ENCODE peak calls at places on chromosomes 7 and 10, in six cellular contexts. M, P, N, J, E and C are unnamed samples.

GRCh38 chr10:68434657-68435056 is 27.6 kb upstream of the RUFY2 start:
- DNase-seq in M (no peak), P (no peak), N (no peak), J (no peak), E (no peak), C (no peak)

GRCh38 chr7:68158686-68159255 is 1162.1 kb downstream of the TYW1 start:
- DNase-seq in M (no peak), P (no peak), N (no peak), J (no peak), E (no peak), C (no peak)

GRCh38 chr10:86411852-86412550 is 45.4 kb upstream of the GRID1 start:
- DNase-seq in M (no peak), P (no peak), N (no peak), J (no peak), E (no peak), C (no peak)

GRCh38 chr7:87575521-87575920 is 25.2 kb downstream of the ABCB1 start:
- DNase-seq in M (no peak), P (no peak), N (no peak), J (no peak), E (no peak), C (no peak)

GRCh38 chr7:1557771-1558170 is 1.8 kb upstream of the TMEM184A start:
- DNase-seq in M (no peak), P (no peak), N (no peak), J (no peak), E (no peak), C (no peak)

GRCh38 chr10:133014416-133015210 is 72.2 kb upstream of the CFAP46 start:
- DNase-seq in M (no peak), P (no peak), N (no peak), J (no peak), E (no peak), C (no peak)

GRCh38 chr10:100307716-100308115 is 21.2 kb upstream of the BLOC1S2 start:
- DNase-seq in M (no peak), P (no peak), N (no peak), J (no peak), E (no peak), C (no peak)

GRCh38 chr7:127413962-127414361 is 21.5 kb upstream of the ZNF800 start:
- DNase-seq in M (no peak), P (no peak), N (no peak), J (no peak), E (no peak), C (no peak)

GRCh38 chr7:2785071-2785500 is 59.0 kb downstream of the GNA12 start:
- DNase-seq in M (no peak), P (peak), N (no peak), J (no peak), E (no peak), C (no peak)

GRCh38 chr10:102235991-102236390 is 5.3 kb downstream of the PITX3 start:
- DNase-seq in M (no peak), P (no peak), N (no peak), J (no peak), E (no peak), C (no peak)

GRCh38 chr10:79347894-79348639 is 798 bp downstream of the PPIF start:
- DNase-seq in M (peak), P (no peak), N (peak), J (no peak), E (peak), C (peak)

GRCh38 chr7:46150721-46151120 is 229.6 kb upstream of the IGFBP3 start:
- DNase-seq in M (no peak), P (no peak), N (no peak), J (no peak), E (no peak), C (no peak)

GRCh38 chr7:148095066-148095465 is 495.5 kb upstream of the C7orf33 start:
- DNase-seq in M (no peak), P (no peak), N (no peak), J (no peak), E (no peak), C (no peak)

GRCh38 chr10:99612167-99612831 is 7.9 kb downstream of the SLC25A28 start:
- DNase-seq in M (peak), P (no peak), N (peak), J (no peak), E (peak), C (peak)

GRCh38 chr7:65239324-65239706 is 134.3 kb upstream of the ZNF92 start:
- DNase-seq in M (no peak), P (no peak), N (no peak), J (no peak), E (no peak), C (no peak)

GRCh38 chr7:65235586-65235985 is 138.1 kb upstream of the ZNF92 start:
- DNase-seq in M (no peak), P (no peak), N (peak), J (no peak), E (no peak), C (no peak)

GRCh38 chr7:65238785-65239184 is 134.9 kb upstream of the ZNF92 start:
- DNase-seq in M (no peak), P (no peak), N (no peak), J (no peak), E (no peak), C (no peak)

GRCh38 chr7:65239707-65240352 is 133.8 kb upstream of the ZNF92 start:
- DNase-seq in M (no peak), P (no peak), N (peak), J (peak), E (no peak), C (no peak)
- TF ChIP-seq POLR2AphosphoS5 in M (no peak), P (no peak), N (no peak), J (no peak), E (no peak), C (no peak)

GRCh38 chr7:17320102-17320497 is 21.6 kb downstream of the AHR start:
- DNase-seq in M (no peak), P (no peak), N (no peak), J (no peak), E (no peak), C (no peak)
- TF ChIP-seq POLR2A in M (no peak), P (no peak), N (no peak), J (no peak), E (no peak), C (no peak)

DNA sequence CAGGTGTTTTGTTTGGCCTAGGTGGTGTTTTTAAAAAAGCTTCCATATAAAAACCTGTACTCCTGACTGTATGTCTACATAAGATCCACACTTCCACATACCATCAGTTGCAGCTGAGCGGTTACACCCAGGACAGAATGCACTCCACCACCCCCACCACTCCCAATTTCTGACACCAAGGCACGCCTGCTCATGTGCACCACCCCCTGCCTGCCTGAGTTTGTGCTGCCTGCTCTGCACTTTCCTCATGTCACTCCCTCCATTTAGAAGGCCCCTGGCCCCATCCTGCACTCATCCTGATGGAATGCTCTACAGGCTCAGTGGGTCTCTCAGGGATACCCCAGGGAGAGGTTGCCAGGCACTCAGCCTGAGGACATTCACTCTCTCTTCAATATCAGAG is 6.5 kb downstream of the VPS41 start:
- DNase-seq in M (no peak), P (no peak), N (no peak), J (no peak), E (no peak), C (no peak)
- TF ChIP-seq TAF1 in M (no peak), P (no peak), N (no peak), J (no peak), E (no peak), C (no peak)

GRCh38 chr7:106112972-106113421 is 885 bp upstream of the SYPL1 start:
- DNase-seq in M (no peak), P (no peak), N (no peak), J (no peak), E (no peak), C (no peak)

GRCh38 chr7:106110885-106111670 is 1.0 kb downstream of the SYPL1 start:
- DNase-seq in M (no peak), P (no peak), N (no peak), J (no peak), E (no peak), C (no peak)

GRCh38 chr7:106112118-106112971 is at the start of gene SYPL1:
- DNase-seq in M (peak), P (peak), N (peak), J (peak), E (peak), C (peak)

GRCh38 chr7:106110238-106110560 is 1.9 kb downstream of the SYPL1 start:
- DNase-seq in M (no peak), P (no peak), N (no peak), J (no peak), E (no peak), C (no peak)

DNA sequence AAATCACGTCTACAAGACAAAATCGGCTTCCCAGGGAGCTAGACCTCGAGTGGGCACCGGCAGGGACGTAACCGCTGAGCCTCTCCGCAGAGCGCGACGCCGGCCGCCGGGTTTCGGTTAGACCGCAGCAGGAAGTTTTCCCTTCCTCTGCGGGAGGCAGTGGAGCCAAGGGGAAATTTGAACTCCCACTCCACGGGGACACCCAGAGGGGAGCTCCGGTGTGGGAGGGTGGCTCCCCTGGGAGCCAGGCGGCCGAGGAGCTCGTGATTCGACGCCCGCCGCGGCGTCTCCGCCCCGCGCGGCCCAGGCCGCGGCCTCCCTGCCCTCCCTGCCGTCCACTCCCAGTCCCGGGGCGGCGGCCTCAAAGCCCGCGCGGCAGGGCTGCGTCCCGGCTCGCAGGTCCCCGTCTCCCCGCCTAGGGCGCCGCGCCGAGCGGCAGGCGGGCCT is 418 bp downstream of the SYPL1 start:
- DNase-seq in M (peak), P (no peak), N (peak), J (no peak), E (peak), C (peak)
- TF ChIP-seq POLR2AphosphoS5 in M (no peak), P (no peak), N (no peak), J (no peak), E (no peak), C (peak)

GRCh38 chr10:96935810-96936209 is 103.7 kb downstream of the LCOR start:
- DNase-seq in M (no peak), P (no peak), N (no peak), J (no peak), E (no peak), C (no peak)
- TF ChIP-seq POLR2A in M (no peak), P (no peak), N (no peak), J (no peak), E (no peak), C (no peak)

GRCh38 chr7:139854803-139855497 is 25.9 kb downstream of the TBXAS1 start:
- DNase-seq in M (no peak), P (no peak), N (no peak), J (no peak), E (no peak), C (no peak)
- TF ChIP-seq TAF1 in M (no peak), P (no peak), N (no peak), J (no peak), E (no peak), C (no peak)

DNA sequence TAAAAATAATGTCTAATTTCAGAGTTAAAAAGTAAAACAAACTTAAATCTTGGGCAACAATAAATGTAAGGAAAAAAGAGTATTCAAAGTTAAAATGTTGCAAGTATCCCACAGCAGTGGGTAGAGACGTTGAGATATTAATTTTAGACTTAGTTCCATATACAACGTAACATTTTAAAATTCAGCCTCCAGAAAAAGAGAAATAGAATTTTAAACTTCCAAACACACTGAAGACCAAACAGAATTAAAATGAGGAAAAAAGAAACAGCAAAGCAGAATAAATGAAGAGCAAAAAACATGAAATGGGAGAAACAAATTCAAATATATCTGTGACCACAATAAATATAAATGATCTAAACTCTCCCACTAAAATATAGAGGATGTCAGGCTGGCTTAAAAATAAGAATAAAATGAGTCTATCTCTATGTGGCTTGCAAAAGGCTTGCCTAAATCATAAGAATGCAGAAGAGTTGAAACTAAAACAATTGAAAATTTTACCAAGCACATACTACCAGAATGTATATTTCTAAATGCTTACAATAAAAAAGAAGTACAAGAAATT is 46.0 kb upstream of the EGFR start:
- DNase-seq in M (no peak), P (no peak), N (no peak), J (no peak), E (no peak), C (no peak)
- TF ChIP-seq POLR2AphosphoS5 in M (no peak), P (no peak), N (no peak), J (no peak), E (no peak), C (no peak)

GRCh38 chr10:78033623-78034470 is at the start of gene RPS24:
- DNase-seq in M (peak), P (peak), N (peak), J (peak), E (peak), C (peak)
- TF ChIP-seq POLR2A in M (peak), P (peak), N (peak), J (peak), E (peak), C (peak)

GRCh38 chr10:1048349-1048731 is 579 bp downstream of the IDI1 start:
- DNase-seq in M (no peak), P (no peak), N (peak), J (no peak), E (no peak), C (no peak)

GRCh38 chr10:1050145-1050544 is 1.2 kb upstream of the IDI1 start:
- DNase-seq in M (no peak), P (no peak), N (peak), J (no peak), E (peak), C (no peak)

GRCh38 chr10:1048732-1049424 is at the start of gene IDI1:
- DNase-seq in M (peak), P (peak), N (peak), J (peak), E (peak), C (peak)

GRCh38 chr10:1050555-1050954 is 1.6 kb upstream of the IDI1 start:
- DNase-seq in M (no peak), P (no peak), N (peak), J (no peak), E (no peak), C (no peak)

DNA sequence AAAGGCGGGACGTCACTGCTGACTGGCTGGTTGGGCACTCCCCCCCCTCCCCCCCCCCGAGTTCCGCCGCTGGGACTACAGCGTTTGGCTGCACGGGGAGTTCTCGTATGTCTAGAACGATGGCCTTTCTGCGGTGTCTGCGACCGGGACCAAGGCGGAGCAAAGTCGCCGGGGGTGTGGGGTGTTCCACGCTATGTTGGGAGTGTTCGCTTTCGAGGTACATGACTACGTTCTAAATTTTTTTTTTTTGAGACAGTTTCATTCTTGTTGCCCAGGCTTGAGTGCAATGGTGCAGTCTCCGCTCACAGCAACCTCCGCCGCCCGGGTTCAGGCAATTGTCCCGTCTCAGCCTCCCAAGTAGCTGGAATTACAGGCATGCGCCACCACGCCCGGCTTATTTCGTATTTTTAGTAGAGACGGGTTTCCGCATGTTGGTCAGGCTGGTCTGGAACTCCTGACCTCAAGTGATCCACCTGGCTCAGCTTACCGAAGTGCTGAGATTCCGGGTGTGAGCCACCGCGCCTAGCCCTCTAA is 573 bp upstream of the IDI1 start:
- DNase-seq in M (no peak), P (no peak), N (peak), J (no peak), E (no peak), C (no peak)
- TF ChIP-seq TAF1 in M (peak), P (peak), N (no peak), J (no peak), E (no peak), C (peak)

DNA sequence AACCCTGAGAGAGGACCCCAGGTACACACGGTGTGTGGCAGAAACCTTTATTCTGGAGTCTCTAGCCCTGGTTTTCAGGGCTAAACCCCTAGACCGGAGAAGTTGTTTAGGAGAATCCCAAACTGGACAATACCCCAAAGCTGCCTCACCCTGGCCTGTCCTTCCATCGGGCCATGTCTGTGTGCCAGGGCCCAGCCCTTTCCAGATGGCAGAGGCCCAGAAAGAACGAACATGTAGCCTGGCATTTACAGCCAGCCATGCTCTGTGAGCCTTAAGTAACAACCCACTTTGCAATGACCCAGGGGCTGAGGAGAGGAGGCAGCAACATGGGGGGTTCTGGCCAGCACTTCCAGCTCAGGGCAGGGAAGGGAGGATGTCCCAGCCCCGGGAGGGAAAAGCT is 142.1 kb downstream of the NEURL1 start:
- DNase-seq in M (no peak), P (no peak), N (no peak), J (no peak), E (no peak), C (no peak)
- TF ChIP-seq POLR2AphosphoS5 in M (no peak), P (no peak), N (no peak), J (no peak), E (no peak), C (no peak)